ENCODE peak calls at places on chromosomes 5 and 9, in six cellular contexts. One of them, this sample, is unnamed.

GRCh38 chr9:69465473-69465872 is 140.5 kb downstream of the ENTREP1 start:
- DNase-seq in epithelial cell of esophagus: no peak
- DNase-seq in foreskin fibroblast: no peak
- DNase-seq in GM12892: no peak
- DNase-seq in GM12878: no peak
- DNase-seq in SK-N-DZ: no peak
- DNase-seq in this sample: no peak

GRCh38 chr5:76855961-76856360 is 6.1 kb downstream of the S100Z start:
- DNase-seq in epithelial cell of esophagus: no peak
- DNase-seq in GM12878: no peak
- DNase-seq in GM12892: no peak
- DNase-seq in foreskin fibroblast: no peak
- DNase-seq in SK-N-DZ: no peak
- DNase-seq in this sample: peak; percentile 13

GRCh38 chr9:38067611-38067891 is 1.5 kb downstream of the SHB start:
- DNase-seq in GM12892: no peak
- DNase-seq in foreskin fibroblast: peak; percentile 56
- DNase-seq in GM12878: no peak
- DNase-seq in SK-N-DZ: no peak
- DNase-seq in epithelial cell of esophagus: no peak
- DNase-seq in this sample: no peak

GRCh38 chr5:81971086-81971693 is 633 bp upstream of the ATG10 start:
- DNase-seq in GM12892: no peak
- DNase-seq in GM12878: peak; percentile 19
- DNase-seq in SK-N-DZ: peak; percentile 26
- DNase-seq in foreskin fibroblast: peak; percentile 31
- DNase-seq in epithelial cell of esophagus: peak; percentile 14
- DNase-seq in this sample: peak; percentile 29

GRCh38 chr5:139633295-139634027 is 14.7 kb upstream of the CXXC5 start:
- DNase-seq in foreskin fibroblast: peak; percentile 85
- DNase-seq in GM12878: no peak
- DNase-seq in GM12892: no peak
- DNase-seq in SK-N-DZ: peak; percentile 80
- DNase-seq in epithelial cell of esophagus: peak; percentile 74
- DNase-seq in this sample: peak; percentile 72

GRCh38 chr9:78562021-78562420 is 265.1 kb downstream of the PSAT1 start:
- DNase-seq in GM12892: no peak
- DNase-seq in epithelial cell of esophagus: no peak
- DNase-seq in GM12878: no peak
- DNase-seq in foreskin fibroblast: no peak
- DNase-seq in SK-N-DZ: no peak
- DNase-seq in this sample: no peak

GRCh38 chr9:21443849-21444625 is 3.8 kb downstream of the IFNA1 start:
- DNase-seq in SK-N-DZ: no peak
- DNase-seq in foreskin fibroblast: no peak
- DNase-seq in GM12878: peak; percentile 69
- DNase-seq in GM12892: no peak
- DNase-seq in epithelial cell of esophagus: no peak
- DNase-seq in this sample: peak; percentile 56

GRCh38 chr9:15221746-15222145 is 85.3 kb downstream of the TTC39B start:
- DNase-seq in SK-N-DZ: no peak
- DNase-seq in GM12878: no peak
- DNase-seq in foreskin fibroblast: peak; percentile 62
- DNase-seq in GM12892: no peak
- DNase-seq in epithelial cell of esophagus: no peak
- DNase-seq in this sample: no peak

GRCh38 chr9:6086006-6086655 is 70.7 kb upstream of the RANBP6 start:
- DNase-seq in GM12878: no peak
- DNase-seq in foreskin fibroblast: no peak
- DNase-seq in GM12892: no peak
- DNase-seq in SK-N-DZ: no peak
- DNase-seq in epithelial cell of esophagus: no peak
- DNase-seq in this sample: no peak

GRCh38 chr5:140013536-140013935 is 29.6 kb downstream of the NRG2 start:
- DNase-seq in foreskin fibroblast: no peak
- DNase-seq in SK-N-DZ: no peak
- DNase-seq in GM12878: no peak
- DNase-seq in GM12892: no peak
- DNase-seq in epithelial cell of esophagus: no peak
- DNase-seq in this sample: no peak

GRCh38 chr9:134462304-134462703 is 136.0 kb downstream of the RXRA start:
- DNase-seq in epithelial cell of esophagus: no peak
- DNase-seq in GM12878: no peak
- DNase-seq in GM12892: no peak
- DNase-seq in foreskin fibroblast: no peak
- DNase-seq in SK-N-DZ: no peak
- DNase-seq in this sample: no peak

GRCh38 chr9:130256644-130257043 is 8.9 kb upstream of the HMCN2 start:
- DNase-seq in foreskin fibroblast: no peak
- DNase-seq in GM12892: no peak
- DNase-seq in GM12878: no peak
- DNase-seq in epithelial cell of esophagus: no peak
- DNase-seq in SK-N-DZ: no peak
- DNase-seq in this sample: no peak

GRCh38 chr5:6731465-6732237 is 18.4 kb downstream of the TENT4A start:
- DNase-seq in foreskin fibroblast: peak; percentile 42
- DNase-seq in epithelial cell of esophagus: no peak
- DNase-seq in GM12878: no peak
- DNase-seq in SK-N-DZ: no peak
- DNase-seq in GM12892: no peak
- DNase-seq in this sample: no peak

GRCh38 chr5:170070556-170071412 is 34.9 kb upstream of the FOXI1 start:
- DNase-seq in foreskin fibroblast: peak; percentile 69
- DNase-seq in GM12878: no peak
- DNase-seq in epithelial cell of esophagus: peak; percentile 42
- DNase-seq in SK-N-DZ: peak; percentile 78
- DNase-seq in GM12892: no peak
- DNase-seq in this sample: no peak